ENCODE peak calls at places on chromosomes 12 and 14, in ten cellular contexts. R, O, D, J, A, V, Q, C, S and K are unnamed samples.

GRCh38 chr14:101360045-101360931 is 201.0 kb upstream of the DIO3 start:
- DNase-seq in R (no peak), O (no peak), D (no peak), J (no peak), A (no peak), V (no peak), Q (peak; percentile 87), C (no peak), S (no peak), K (no peak)

GRCh38 chr14:100031506-100032281 is 33.5 kb upstream of the EVL start:
- DNase-seq in R (peak; percentile 91), O (no peak), D (peak; percentile 95), J (peak; percentile 98), A (no peak), V (no peak), Q (peak; percentile 70), C (no peak), S (peak; percentile 95), K (peak; percentile 96)

GRCh38 chr14:51939727-51940126 is 49.6 kb upstream of the RTRAF start:
- DNase-seq in R (no peak), O (no peak), D (no peak), J (peak; percentile 25), A (no peak), V (peak; percentile 37), Q (no peak), C (no peak), S (no peak), K (no peak)

GRCh38 chr12:76246611-76247010 is 101.6 kb downstream of the BBS10 start:
- DNase-seq in R (no peak), O (no peak), D (no peak), J (no peak), A (no peak), V (no peak), Q (no peak), C (no peak), S (no peak), K (no peak)

GRCh38 chr14:50396636-50397460 is at the start of gene CDKL1:
- DNase-seq in R (peak; percentile 69), O (peak; percentile 38), D (peak; percentile 44), J (peak; percentile 32), A (no peak), V (no peak), Q (peak; percentile 50), C (peak; percentile 53), S (peak; percentile 7), K (no peak)

GRCh38 chr12:67728296-67728666 is 79.7 kb downstream of the DYRK2 start:
- DNase-seq in R (no peak), O (no peak), D (no peak), J (no peak), A (no peak), V (no peak), Q (no peak), C (no peak), S (no peak), K (no peak)

GRCh38 chr14:85546390-85546789 is 16.4 kb downstream of the FLRT2 start:
- DNase-seq in R (no peak), O (no peak), D (no peak), J (no peak), A (no peak), V (no peak), Q (no peak), C (no peak), S (no peak), K (no peak)

GRCh38 chr12:124386661-124387509 is 92.0 kb downstream of the RFLNA start:
- DNase-seq in R (peak; percentile 66), O (no peak), D (no peak), J (no peak), A (no peak), V (no peak), Q (no peak), C (no peak), S (no peak), K (no peak)

GRCh38 chr12:27274706-27275105 is 30.6 kb downstream of the STK38L start:
- DNase-seq in R (no peak), O (no peak), D (no peak), J (no peak), A (no peak), V (no peak), Q (no peak), C (no peak), S (no peak), K (no peak)

GRCh38 chr14:104513641-104514046 is 65.9 kb upstream of the C14orf180 start:
- DNase-seq in R (no peak), O (no peak), D (no peak), J (no peak), A (no peak), V (no peak), Q (no peak), C (no peak), S (no peak), K (no peak)

GRCh38 chr12:19850341-19851065 is 411.2 kb downstream of the AEBP2 start:
- DNase-seq in R (no peak), O (no peak), D (no peak), J (peak; percentile 79), A (no peak), V (no peak), Q (peak; percentile 43), C (no peak), S (no peak), K (no peak)

GRCh38 chr12:92034858-92035401 is 110.7 kb downstream of the BTG1 start:
- DNase-seq in R (peak; percentile 68), O (peak; percentile 33), D (no peak), J (no peak), A (no peak), V (peak; percentile 99), Q (peak; percentile 35), C (no peak), S (peak; percentile 82), K (peak; percentile 14)

GRCh38 chr12:15405601-15406000 is 83.3 kb downstream of the PTPRO start:
- DNase-seq in R (no peak), O (no peak), D (no peak), J (no peak), A (no peak), V (no peak), Q (no peak), C (no peak), S (no peak), K (no peak)

GRCh38 chr14:41000350-41000749 is 606.3 kb upstream of the LRFN5 start:
- DNase-seq in R (no peak), O (no peak), D (no peak), J (no peak), A (no peak), V (no peak), Q (no peak), C (no peak), S (no peak), K (no peak)

GRCh38 chr12:49698619-49699545 is 8.3 kb downstream of the FMNL3 start:
- DNase-seq in R (no peak), O (no peak), D (no peak), J (no peak), A (no peak), V (peak; percentile 91), Q (peak; percentile 24), C (no peak), S (no peak), K (no peak)

GRCh38 chr14:66628646-66629045 is 120.7 kb downstream of the GPHN start:
- DNase-seq in R (no peak), O (no peak), D (no peak), J (no peak), A (no peak), V (no peak), Q (no peak), C (no peak), S (no peak), K (no peak)

GRCh38 chr12:115835445-115835844 is 442.0 kb downstream of the MED13L start:
- DNase-seq in R (no peak), O (no peak), D (no peak), J (no peak), A (no peak), V (no peak), Q (no peak), C (no peak), S (no peak), K (no peak)

GRCh38 chr12:116397148-116397547 is 119.7 kb upstream of the MED13L start:
- DNase-seq in R (no peak), O (no peak), D (no peak), J (peak; percentile 34), A (no peak), V (no peak), Q (no peak), C (no peak), S (no peak), K (peak; percentile 27)

GRCh38 chr12:2520722-2521246 is 274.0 kb upstream of the FKBP4 start:
- DNase-seq in R (peak; percentile 5), O (no peak), D (no peak), J (no peak), A (no peak), V (no peak), Q (no peak), C (no peak), S (no peak), K (no peak)

GRCh38 chr12:1656894-1657293 is 27.9 kb downstream of the WNT5B start:
- DNase-seq in R (no peak), O (no peak), D (no peak), J (no peak), A (no peak), V (no peak), Q (no peak), C (no peak), S (no peak), K (no peak)

GRCh38 chr12:102326987-102327386 is 129.4 kb upstream of the PMCH start:
- DNase-seq in R (no peak), O (no peak), D (no peak), J (no peak), A (no peak), V (no peak), Q (no peak), C (no peak), S (no peak), K (no peak)

GRCh38 chr12:67154876-67155275 is 114.3 kb upstream of the CAND1 start:
- DNase-seq in R (no peak), O (no peak), D (no peak), J (no peak), A (no peak), V (no peak), Q (no peak), C (no peak), S (no peak), K (no peak)

GRCh38 chr12:82517808-82518207 is 159.5 kb downstream of the METTL25 start:
- DNase-seq in R (no peak), O (no peak), D (no peak), J (no peak), A (no peak), V (no peak), Q (no peak), C (no peak), S (no peak), K (no peak)